ENCODE peak calls at places on chromosomes 5 and 9, in seven cellular contexts. O is upper lobe of left lung, V is SK-N-SH, K is AG04450, D is psoas muscle, Z is left ventricle myocardium inferior, B is heart left ventricle. R is an unnamed sample.

GRCh38 chr5:82406200-82406773 is 128.1 kb upstream of the RPS23 start:
- DNase-seq in Z (no peak), K (no peak), D (no peak), O (peak), V (no peak), B (no peak), R (no peak)

GRCh38 chr5:1477341-1477740 is 32.1 kb upstream of the SLC6A3 start:
- DNase-seq in B (peak), O (peak), V (no peak), K (no peak), Z (peak), D (peak), R (peak)

GRCh38 chr9:119803679-119804078 is 434.4 kb upstream of the BRINP1 start:
- DNase-seq in K (no peak), O (no peak), D (no peak), V (no peak), B (no peak), Z (no peak), R (no peak)

GRCh38 chr5:143582869-143583268 is 179.4 kb upstream of the NR3C1 start:
- DNase-seq in D (no peak), Z (no peak), V (no peak), O (no peak), K (no peak), B (no peak), R (no peak)

GRCh38 chr9:31519011-31519410 is 865.4 kb upstream of the ACO1 start:
- DNase-seq in V (no peak), O (no peak), Z (no peak), D (no peak), K (no peak), B (no peak), R (no peak)

GRCh38 chr5:17340816-17341215 is 123.4 kb downstream of the BASP1 start:
- DNase-seq in B (no peak), D (no peak), Z (no peak), V (no peak), O (no peak), K (no peak), R (no peak)

GRCh38 chr5:26700759-26701384 is 337.5 kb downstream of the CDH9 start:
- DNase-seq in Z (no peak), K (no peak), O (no peak), B (no peak), D (no peak), V (peak), R (no peak)

GRCh38 chr9:127562271-127562780 is 49.8 kb upstream of the STXBP1 start:
- DNase-seq in D (no peak), B (no peak), V (no peak), Z (no peak), O (no peak), K (no peak), R (no peak)

GRCh38 chr5:167688731-167689130 is 602.7 kb upstream of the WWC1 start:
- DNase-seq in O (no peak), K (no peak), D (no peak), Z (no peak), V (no peak), B (no peak), R (no peak)

GRCh38 chr5:172417983-172418630 is 36.2 kb downstream of the SH3PXD2B start:
- DNase-seq in B (peak), V (no peak), D (peak), K (peak), Z (peak), O (peak), R (peak)

GRCh38 chr9:102354041-102354440 is 615.6 kb upstream of the GRIN3A start:
- DNase-seq in B (no peak), K (no peak), O (no peak), V (no peak), D (no peak), Z (no peak), R (no peak)

GRCh38 chr5:134371834-134372340 is 518 bp downstream of the UBE2B start:
- DNase-seq in Z (peak), V (peak), D (peak), B (peak), O (peak), K (no peak), R (peak)

GRCh38 chr5:65461490-65461889 is 20.2 kb downstream of the ADAMTS6 start:
- DNase-seq in K (no peak), B (no peak), D (no peak), O (no peak), V (no peak), Z (no peak), R (no peak)

GRCh38 chr9:908806-909205 is 67.3 kb downstream of the DMRT1 start:
- DNase-seq in B (no peak), V (no peak), D (no peak), Z (no peak), K (no peak), O (no peak), R (no peak)

GRCh38 chr9:912776-913175 is 63.7 kb upstream of the DMRT3 start:
- DNase-seq in O (no peak), K (no peak), B (no peak), V (no peak), D (no peak), Z (no peak), R (no peak)

DNA sequence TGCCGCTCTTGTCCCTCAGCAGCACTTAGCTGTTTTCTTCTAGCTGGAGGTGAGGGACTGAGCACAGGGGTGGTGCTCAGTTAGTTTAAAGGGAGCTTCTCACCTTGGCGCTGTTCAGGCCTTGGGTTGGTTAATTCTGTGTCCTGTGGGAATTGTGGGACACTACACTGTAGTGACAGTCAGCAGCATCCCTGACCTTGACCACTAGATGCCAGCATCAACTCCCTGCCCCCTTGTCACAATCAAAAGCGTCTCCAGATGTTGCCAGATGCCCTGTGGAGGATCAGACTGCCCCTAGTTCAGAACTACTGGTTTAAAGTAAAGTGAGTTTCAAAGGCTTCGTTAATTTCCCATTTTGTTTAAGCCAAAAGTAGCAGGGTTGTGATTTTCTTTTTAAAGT is 65.5 kb upstream of the DMRT3 start:
- DNase-seq in V (peak), O (no peak), B (no peak), D (no peak), K (no peak), Z (no peak), R (no peak)
- TF ChIP-seq CTCF in V (no peak), O (no peak), B (no peak), D (no peak), K (no peak), Z (no peak), R (no peak)

GRCh38 chr9:14272924-14273528 is 40.9 kb downstream of the NFIB start:
- DNase-seq in V (no peak), D (no peak), Z (no peak), K (no peak), B (no peak), O (no peak), R (no peak)

GRCh38 chr9:14275331-14275730 is 38.6 kb downstream of the NFIB start:
- DNase-seq in K (no peak), O (no peak), D (no peak), Z (no peak), B (no peak), V (no peak), R (no peak)

GRCh38 chr9:14269911-14270310 is 44.0 kb downstream of the NFIB start:
- DNase-seq in D (no peak), K (no peak), V (no peak), Z (no peak), O (no peak), B (no peak), R (no peak)

GRCh38 chr9:14271078-14271673 is 42.8 kb downstream of the NFIB start:
- DNase-seq in O (no peak), Z (peak), D (peak), V (peak), K (peak), B (peak), R (peak)

DNA sequence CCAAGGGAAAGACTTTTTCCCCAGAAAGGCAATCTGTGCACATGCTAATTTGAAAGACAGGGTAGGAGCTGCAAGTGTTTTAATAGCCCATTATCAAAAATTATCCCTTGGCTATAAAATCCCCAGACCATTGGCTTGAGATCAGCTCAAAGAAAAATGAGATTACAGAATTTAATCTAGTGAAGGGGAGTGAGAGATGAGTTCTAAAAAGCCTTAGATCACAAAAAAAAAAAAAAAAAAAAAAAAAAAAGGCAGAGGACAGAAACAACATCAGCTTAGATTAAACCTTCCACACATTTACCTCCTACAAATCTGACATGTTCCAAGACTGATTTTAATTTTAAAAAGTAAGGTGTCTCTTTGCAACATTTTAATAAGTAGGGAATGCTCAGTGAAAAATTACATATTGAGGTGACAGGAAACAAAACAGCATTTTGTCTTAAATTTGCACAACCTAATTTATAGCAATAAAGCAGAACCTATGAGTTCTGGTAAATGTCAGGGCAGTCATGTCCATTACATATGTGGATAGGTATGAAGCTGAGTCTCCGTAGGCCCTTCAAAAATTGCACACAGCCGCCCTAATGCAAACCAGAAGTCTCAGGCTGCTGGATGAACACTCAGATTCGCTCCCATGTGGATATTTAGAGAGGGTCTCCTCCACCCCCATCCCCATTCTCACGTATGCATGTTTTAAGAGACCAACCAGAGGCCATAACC is 43.4 kb downstream of the NFIB start:
- DNase-seq in V (peak), Z (no peak), O (no peak), B (no peak), K (no peak), D (no peak), R (no peak)
- H3K27ac ChIP-seq in V (peak), Z (peak), O (no peak), B (peak), K (no peak), D (peak), R (no peak)

GRCh38 chr9:100577776-100578448 is at the start of gene CAVIN4:
- DNase-seq in B (peak), O (no peak), K (no peak), Z (no peak), V (no peak), D (peak), R (no peak)
- H3K4me3 ChIP-seq in B (peak), O (no peak), K (no peak), Z (peak), V (no peak), D (peak), R (no peak)

DNA sequence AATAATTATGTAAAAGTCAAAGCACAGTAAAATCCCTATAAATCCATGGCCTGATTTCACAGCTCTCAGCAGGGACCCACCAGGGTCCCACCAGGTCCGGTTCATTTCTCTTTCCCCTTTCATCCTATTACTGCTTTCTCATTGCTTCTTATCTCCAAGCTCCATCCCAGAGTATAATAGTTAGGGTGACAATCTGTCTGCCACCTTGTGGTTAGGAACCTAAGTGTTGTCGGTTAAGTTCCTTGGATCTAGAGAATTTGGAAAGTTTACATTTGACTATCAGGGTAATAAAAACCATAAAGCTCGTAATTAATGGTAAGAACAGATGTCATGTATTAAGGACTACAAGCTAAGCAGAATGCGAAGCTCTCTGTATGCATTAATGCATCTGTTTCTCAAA is 259.1 kb downstream of the SH3GL2 start:
- DNase-seq in O (no peak), Z (no peak), K (no peak), B (no peak), V (no peak), D (no peak), R (no peak)
- TF ChIP-seq CTCF in O (no peak), Z (no peak), K (peak), B (no peak), V (peak), D (no peak), R (no peak)

GRCh38 chr5:179455320-179455719 is 95.0 kb upstream of the RUFY1 start:
- DNase-seq in Z (no peak), K (no peak), O (no peak), D (no peak), B (no peak), V (no peak), R (no peak)
- H3K27ac ChIP-seq in Z (no peak), K (no peak), O (no peak), D (no peak), B (no peak), V (no peak), R (no peak)

GRCh38 chr5:173676375-173676774 is 59.9 kb upstream of the BOD1 start:
- DNase-seq in V (no peak), B (no peak), K (no peak), Z (no peak), D (no peak), O (no peak), R (no peak)
- H3K4me3 ChIP-seq in V (no peak), B (no peak), K (no peak), Z (no peak), D (no peak), O (no peak), R (no peak)

DNA sequence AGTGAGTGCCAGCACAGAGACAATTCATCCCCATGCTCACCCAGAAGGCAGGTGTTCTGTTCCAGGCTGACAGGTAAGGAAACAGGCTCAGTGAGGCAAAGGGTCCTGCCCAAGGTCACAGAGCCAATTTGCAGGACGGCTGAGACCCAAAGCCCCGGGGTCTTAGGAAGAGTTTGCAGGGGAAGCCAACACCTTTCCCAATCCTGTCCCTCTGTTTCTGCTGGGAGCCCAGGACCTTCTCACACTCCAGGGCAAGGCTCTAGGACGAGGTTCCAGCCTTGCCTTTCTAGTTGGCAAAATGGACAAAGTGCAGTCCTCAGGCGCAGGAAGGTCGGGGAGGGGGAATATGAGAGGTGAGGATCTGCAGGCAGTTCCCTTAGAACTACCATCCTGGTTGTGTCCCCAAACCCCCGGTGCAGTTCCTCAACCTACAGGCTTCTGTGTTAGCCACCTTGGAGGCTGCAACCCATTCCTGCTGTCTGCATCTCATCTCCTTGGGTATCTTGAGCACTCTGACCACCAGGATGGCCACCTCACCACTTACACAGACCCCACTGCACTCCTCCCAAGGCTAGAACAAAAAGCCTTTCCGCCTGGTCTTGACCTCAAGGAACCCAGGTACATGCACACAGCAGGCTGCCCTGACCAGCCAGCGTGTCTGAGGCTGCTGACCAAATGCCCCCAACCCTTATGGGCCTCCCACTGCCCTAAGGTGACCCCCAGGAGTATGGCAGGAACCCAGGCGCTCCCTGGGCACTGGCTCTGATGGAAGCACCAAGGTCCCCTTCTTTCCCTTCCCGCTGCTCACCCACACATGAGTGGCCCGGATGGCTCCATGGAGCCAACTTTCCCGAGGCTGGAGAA is 1.9 kb upstream of the BRD3 start:
- DNase-seq in K (no peak), V (no peak), D (no peak), O (no peak), Z (no peak), B (peak), R (peak)
- TF ChIP-seq CTCF in K (no peak), V (no peak), D (no peak), O (no peak), Z (no peak), B (no peak), R (no peak)